ENCODE peak calls at places on chromosome 14, in six cellular contexts. One of them, this sample, is unnamed.
A peak's percentile ranks its signal among the peaks of the same experiment; 100 is the strongest.

GRCh38 chr14:104253901-104254353 is 115.5 kb downstream of the KIF26A start:
- DNase-seq in left colon: no peak
- DNase-seq in activated naive CD4-positive, alpha-beta T cell: no peak
- DNase-seq in AG09309: no peak
- DNase-seq in naive B cell: no peak
- DNase-seq in iris pigment epithelial cell: no peak
- DNase-seq in this sample: no peak

GRCh38 chr14:45810152-45810872 is 557.3 kb upstream of the MIS18BP1 start:
- DNase-seq in left colon: peak; percentile 32
- DNase-seq in activated naive CD4-positive, alpha-beta T cell: no peak
- DNase-seq in AG09309: no peak
- DNase-seq in naive B cell: no peak
- DNase-seq in iris pigment epithelial cell: no peak
- DNase-seq in this sample: no peak

GRCh38 chr14:74417201-74417600 is 8.8 kb downstream of the SYNDIG1L start:
- DNase-seq in left colon: no peak
- DNase-seq in activated naive CD4-positive, alpha-beta T cell: no peak
- DNase-seq in AG09309: no peak
- DNase-seq in naive B cell: no peak
- DNase-seq in iris pigment epithelial cell: no peak
- DNase-seq in this sample: no peak

GRCh38 chr14:34355584-34356266 is 106.3 kb downstream of the SPTSSA start:
- DNase-seq in left colon: no peak
- DNase-seq in activated naive CD4-positive, alpha-beta T cell: no peak
- DNase-seq in AG09309: peak; percentile 31
- DNase-seq in naive B cell: no peak
- DNase-seq in iris pigment epithelial cell: peak; percentile 82
- DNase-seq in this sample: no peak

GRCh38 chr14:97218713-97219355 is 421.7 kb downstream of the VRK1 start:
- DNase-seq in left colon: no peak
- DNase-seq in activated naive CD4-positive, alpha-beta T cell: peak; percentile 26
- DNase-seq in AG09309: no peak
- DNase-seq in naive B cell: no peak
- DNase-seq in iris pigment epithelial cell: no peak
- DNase-seq in this sample: no peak

GRCh38 chr14:102248121-102248520 is 56.8 kb downstream of the MOK start:
- DNase-seq in left colon: no peak
- DNase-seq in activated naive CD4-positive, alpha-beta T cell: no peak
- DNase-seq in AG09309: no peak
- DNase-seq in naive B cell: no peak
- DNase-seq in iris pigment epithelial cell: no peak
- DNase-seq in this sample: no peak

GRCh38 chr14:87979689-87980088 is 13.3 kb downstream of the GALC start:
- DNase-seq in left colon: no peak
- DNase-seq in activated naive CD4-positive, alpha-beta T cell: no peak
- DNase-seq in AG09309: no peak
- DNase-seq in naive B cell: no peak
- DNase-seq in iris pigment epithelial cell: no peak
- DNase-seq in this sample: no peak

GRCh38 chr14:56709201-56709600 is 101.1 kb downstream of the OTX2 start:
- DNase-seq in left colon: no peak
- DNase-seq in activated naive CD4-positive, alpha-beta T cell: no peak
- DNase-seq in AG09309: no peak
- DNase-seq in naive B cell: no peak
- DNase-seq in iris pigment epithelial cell: no peak
- DNase-seq in this sample: no peak

GRCh38 chr14:55441286-55441685 is 870 bp upstream of the TBPL2 start:
- DNase-seq in left colon: no peak
- DNase-seq in activated naive CD4-positive, alpha-beta T cell: no peak
- DNase-seq in AG09309: no peak
- DNase-seq in naive B cell: no peak
- DNase-seq in iris pigment epithelial cell: no peak
- DNase-seq in this sample: no peak

GRCh38 chr14:55731881-55732498 is 152.0 kb downstream of the KTN1 start:
- DNase-seq in left colon: no peak
- DNase-seq in activated naive CD4-positive, alpha-beta T cell: peak; percentile 18
- DNase-seq in AG09309: no peak
- DNase-seq in naive B cell: peak; percentile 25
- DNase-seq in iris pigment epithelial cell: peak; percentile 31
- DNase-seq in this sample: peak; percentile 10

This sample was measured in germinal center.